ENCODE peak calls at places on chromosomes 5 and 9, in nine cellular contexts. One of them, this sample, is unnamed.

GRCh38 chr9:107624216-107624948 is 134.8 kb upstream of the KLF4 start:
- DNase-seq in fibroblast of pulmonary artery: peak; percentile 22
- DNase-seq in A172: no peak
- DNase-seq in activated CD8-positive, alpha-beta memory T cell treated with anti-CD3 and anti-CD28 coated beads for 4 hours: no peak
- DNase-seq in A549: peak; percentile 30
- DNase-seq in endothelial cell: no peak
- DNase-seq in astrocyte of the cerebellum: no peak
- DNase-seq in NCI-H1417: no peak
- DNase-seq in GOT3: no peak
- DNase-seq in this sample: no peak

GRCh38 chr5:28403846-28404245 is 1365.5 kb upstream of the CDH9 start:
- DNase-seq in fibroblast of pulmonary artery: no peak
- DNase-seq in A172: peak; percentile 25
- DNase-seq in activated CD8-positive, alpha-beta memory T cell treated with anti-CD3 and anti-CD28 coated beads for 4 hours: no peak
- DNase-seq in A549: no peak
- DNase-seq in endothelial cell: no peak
- DNase-seq in astrocyte of the cerebellum: peak; percentile 53
- DNase-seq in NCI-H1417: no peak
- DNase-seq in GOT3: no peak
- DNase-seq in this sample: no peak

GRCh38 chr5:58240286-58240685 is 219.6 kb downstream of the PLK2 start:
- DNase-seq in fibroblast of pulmonary artery: peak; percentile 67
- DNase-seq in A172: peak; percentile 78
- DNase-seq in activated CD8-positive, alpha-beta memory T cell treated with anti-CD3 and anti-CD28 coated beads for 4 hours: no peak
- DNase-seq in A549: peak; percentile 53
- DNase-seq in endothelial cell: no peak
- DNase-seq in astrocyte of the cerebellum: no peak
- DNase-seq in NCI-H1417: no peak
- DNase-seq in GOT3: no peak
- DNase-seq in this sample: no peak

GRCh38 chr5:111995701-111996100 is 238.7 kb upstream of the NREP start:
- DNase-seq in fibroblast of pulmonary artery: no peak
- DNase-seq in A172: no peak
- DNase-seq in activated CD8-positive, alpha-beta memory T cell treated with anti-CD3 and anti-CD28 coated beads for 4 hours: no peak
- DNase-seq in A549: no peak
- DNase-seq in endothelial cell: no peak
- DNase-seq in astrocyte of the cerebellum: no peak
- DNase-seq in NCI-H1417: no peak
- DNase-seq in GOT3: no peak
- DNase-seq in this sample: no peak

GRCh38 chr5:180382926-180383325 is 29.8 kb upstream of the GFPT2 start:
- DNase-seq in fibroblast of pulmonary artery: no peak
- DNase-seq in A172: no peak
- DNase-seq in activated CD8-positive, alpha-beta memory T cell treated with anti-CD3 and anti-CD28 coated beads for 4 hours: no peak
- DNase-seq in A549: no peak
- DNase-seq in endothelial cell: no peak
- DNase-seq in astrocyte of the cerebellum: no peak
- DNase-seq in NCI-H1417: no peak
- DNase-seq in GOT3: no peak
- DNase-seq in this sample: no peak

GRCh38 chr5:177529247-177529901 is 12.6 kb upstream of the DDX41 start:
- DNase-seq in fibroblast of pulmonary artery: no peak
- DNase-seq in A172: no peak
- DNase-seq in activated CD8-positive, alpha-beta memory T cell treated with anti-CD3 and anti-CD28 coated beads for 4 hours: no peak
- DNase-seq in A549: no peak
- DNase-seq in endothelial cell: no peak
- DNase-seq in astrocyte of the cerebellum: no peak
- DNase-seq in NCI-H1417: no peak
- DNase-seq in GOT3: no peak
- DNase-seq in this sample: no peak

GRCh38 chr5:74575741-74576538 is 64.6 kb downstream of the ENC1 start:
- DNase-seq in fibroblast of pulmonary artery: peak; percentile 80
- DNase-seq in A172: peak; percentile 95
- DNase-seq in activated CD8-positive, alpha-beta memory T cell treated with anti-CD3 and anti-CD28 coated beads for 4 hours: no peak
- DNase-seq in A549: no peak
- DNase-seq in endothelial cell: no peak
- DNase-seq in astrocyte of the cerebellum: no peak
- DNase-seq in NCI-H1417: no peak
- DNase-seq in GOT3: no peak
- DNase-seq in this sample: no peak

GRCh38 chr9:34572092-34572491 is 17.4 kb downstream of the CNTFR start:
- DNase-seq in fibroblast of pulmonary artery: no peak
- DNase-seq in A172: no peak
- DNase-seq in activated CD8-positive, alpha-beta memory T cell treated with anti-CD3 and anti-CD28 coated beads for 4 hours: no peak
- DNase-seq in A549: peak; percentile 47
- DNase-seq in endothelial cell: no peak
- DNase-seq in astrocyte of the cerebellum: no peak
- DNase-seq in NCI-H1417: no peak
- DNase-seq in GOT3: no peak
- DNase-seq in this sample: no peak

GRCh38 chr5:72508241-72509170 is 1.3 kb upstream of the ZNF366 start:
- DNase-seq in fibroblast of pulmonary artery: no peak
- DNase-seq in A172: no peak
- DNase-seq in activated CD8-positive, alpha-beta memory T cell treated with anti-CD3 and anti-CD28 coated beads for 4 hours: no peak
- DNase-seq in A549: no peak
- DNase-seq in endothelial cell: no peak
- DNase-seq in astrocyte of the cerebellum: no peak
- DNase-seq in NCI-H1417: no peak
- DNase-seq in GOT3: no peak
- DNase-seq in this sample: no peak

GRCh38 chr5:173324115-173325001 is 3.9 kb downstream of the STC2 start:
- DNase-seq in fibroblast of pulmonary artery: peak; percentile 95
- DNase-seq in A172: peak; percentile 72
- DNase-seq in activated CD8-positive, alpha-beta memory T cell treated with anti-CD3 and anti-CD28 coated beads for 4 hours: no peak
- DNase-seq in A549: no peak
- DNase-seq in endothelial cell: no peak
- DNase-seq in astrocyte of the cerebellum: no peak
- DNase-seq in NCI-H1417: no peak
- DNase-seq in GOT3: peak; percentile 16
- DNase-seq in this sample: no peak

GRCh38 chr5:173653822-173654523 is 37.5 kb upstream of the BOD1 start:
- DNase-seq in fibroblast of pulmonary artery: no peak
- DNase-seq in A172: no peak
- DNase-seq in activated CD8-positive, alpha-beta memory T cell treated with anti-CD3 and anti-CD28 coated beads for 4 hours: no peak
- DNase-seq in A549: no peak
- DNase-seq in endothelial cell: no peak
- DNase-seq in astrocyte of the cerebellum: no peak
- DNase-seq in NCI-H1417: no peak
- DNase-seq in GOT3: no peak
- DNase-seq in this sample: no peak